ENCODE peak calls at places on chromosomes 7 and 10, in ten cellular contexts. N is transverse colon, J is heart left ventricle, Y is Peyer's patch, Z is testis, Q is A549, B is H1, U is stomach, M is thyroid gland, D is lower leg skin. G is an unnamed sample.

GRCh38 chr10:13994932-13995331 is 335.8 kb downstream of the FRMD4A start:
- DNase-seq in M (no peak), J (no peak), Z (no peak), D (no peak), U (no peak), B (no peak), Q (no peak), Y (no peak), N (no peak), G (no peak)

GRCh38 chr7:36686499-36686898 is 37.8 kb downstream of the AOAH start:
- DNase-seq in J (no peak), M (no peak), Z (no peak), U (no peak), N (no peak), B (no peak), Q (no peak), D (no peak), Y (no peak), G (no peak)

GRCh38 chr10:83820033-83820432 is 319.3 kb upstream of the GHITM start:
- DNase-seq in D (no peak), J (peak; percentile 21), Y (no peak), B (no peak), Q (no peak), Z (peak; percentile 13), U (no peak), M (no peak), N (no peak), G (no peak)

GRCh38 chr7:2607122-2607912 is 24.5 kb upstream of the TTYH3 start:
- DNase-seq in N (peak; percentile 67), Z (no peak), U (no peak), Q (no peak), B (no peak), Y (peak; percentile 56), D (peak; percentile 95), M (no peak), J (peak; percentile 83), G (no peak)

GRCh38 chr10:14008648-14009072 is 322.1 kb downstream of the FRMD4A start:
- DNase-seq in Z (no peak), U (no peak), Q (no peak), Y (no peak), D (peak; percentile 32), M (no peak), N (no peak), J (no peak), B (no peak), G (no peak)

GRCh38 chr10:117801691-117802090 is 245.1 kb downstream of the RAB11FIP2 start:
- DNase-seq in U (no peak), D (no peak), Z (no peak), B (no peak), Q (no peak), Y (no peak), M (no peak), N (no peak), J (no peak), G (no peak)

GRCh38 chr7:5187605-5188004 is 2.4 kb upstream of the WIPI2 start:
- DNase-seq in Y (no peak), D (no peak), B (no peak), Z (no peak), U (no peak), Q (no peak), M (no peak), J (no peak), N (no peak), G (peak; percentile 8)

GRCh38 chr10:18699849-18700554 is 40.8 kb downstream of the ARL5B start:
- DNase-seq in U (no peak), Q (no peak), Z (no peak), D (no peak), N (no peak), M (no peak), J (no peak), Y (no peak), B (no peak), G (no peak)

GRCh38 chr10:46518028-46518725 is 38.3 kb downstream of the GPRIN2 start:
- DNase-seq in Y (peak; percentile 28), Z (peak; percentile 10), J (no peak), M (no peak), D (peak; percentile 84), B (peak; percentile 43), U (peak; percentile 19), N (peak; percentile 3), Q (no peak), G (no peak)

GRCh38 chr10:102791754-102792153 is 45.5 kb downstream of the CYP17A1 start:
- DNase-seq in J (no peak), M (no peak), B (no peak), D (no peak), Y (no peak), U (no peak), Q (no peak), Z (no peak), N (no peak), G (no peak)

GRCh38 chr10:102800601-102801335 is 36.4 kb downstream of the CYP17A1 start:
- DNase-seq in Q (no peak), Z (no peak), J (no peak), B (no peak), D (no peak), M (no peak), N (no peak), Y (no peak), U (no peak), G (no peak)

GRCh38 chr10:102799691-102800435 is 37.4 kb downstream of the CYP17A1 start:
- DNase-seq in M (peak; percentile 74), U (peak; percentile 84), N (no peak), Y (no peak), J (peak; percentile 35), Q (no peak), D (no peak), Z (no peak), B (no peak), G (no peak)

GRCh38 chr10:102795453-102796406 is 41.5 kb downstream of the CYP17A1 start:
- DNase-seq in J (peak; percentile 19), Q (no peak), Y (no peak), U (no peak), M (no peak), N (no peak), Z (no peak), D (no peak), B (no peak), G (no peak)

DNA sequence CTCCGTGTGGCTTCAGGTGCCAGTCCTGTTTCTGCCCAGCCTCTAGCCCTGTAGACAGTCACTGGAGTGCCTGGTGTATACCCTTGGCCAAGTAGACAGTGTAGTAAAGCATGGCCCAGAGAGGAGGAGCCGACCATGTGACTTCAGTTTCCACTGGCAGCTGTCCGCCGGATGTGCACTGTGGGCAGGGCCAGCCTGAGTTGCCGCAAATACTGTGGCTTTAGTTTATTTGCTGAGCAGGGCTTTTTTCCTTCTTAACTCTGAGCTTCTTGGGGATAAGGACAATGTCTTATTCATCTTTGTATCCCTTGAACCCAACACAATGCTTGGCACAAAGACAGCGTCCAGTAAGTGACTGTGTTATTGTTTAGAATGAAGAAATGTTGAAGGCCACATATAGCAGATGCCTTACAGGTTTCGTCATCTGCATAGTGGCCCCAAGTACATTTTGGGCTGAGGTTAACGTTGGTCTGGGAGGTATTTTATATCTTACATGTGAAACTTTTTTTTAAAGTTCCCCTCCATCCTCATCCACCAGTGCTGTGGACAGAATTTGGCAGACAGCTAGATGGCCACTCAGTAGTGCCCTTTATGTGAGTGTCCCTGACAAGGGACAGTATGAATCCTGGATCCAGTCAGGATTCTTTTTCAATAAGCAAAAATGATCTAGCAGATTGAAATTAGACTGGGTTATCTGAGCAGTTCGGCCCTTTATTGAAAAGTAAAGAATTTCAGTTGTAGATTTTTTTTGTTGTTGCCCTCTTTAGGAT is 40.6 kb downstream of the CYP17A1 start:
- DNase-seq in M (peak; percentile 82), J (peak; percentile 91), Y (no peak), Z (peak; percentile 91), N (peak; percentile 82), D (peak; percentile 97), Q (no peak), B (no peak), U (peak; percentile 79), G (peak; percentile 75)
- TF ChIP-seq POLR2A in M (no peak), J (no peak), Y (no peak), Z (no peak), N (peak; percentile 58), D (no peak), Q (no peak), B (no peak), U (no peak), G (peak; percentile 65)

GRCh38 chr7:153847828-153848227 is 204.4 kb upstream of the DPP6 start:
- DNase-seq in Y (no peak), Z (no peak), Q (no peak), M (no peak), U (no peak), B (no peak), D (peak; percentile 32), J (no peak), N (no peak), G (no peak)
- TF ChIP-seq POLR2A in Y (no peak), Z (no peak), Q (no peak), M (no peak), U (no peak), B (no peak), D (no peak), J (no peak), N (no peak), G (no peak)

DNA sequence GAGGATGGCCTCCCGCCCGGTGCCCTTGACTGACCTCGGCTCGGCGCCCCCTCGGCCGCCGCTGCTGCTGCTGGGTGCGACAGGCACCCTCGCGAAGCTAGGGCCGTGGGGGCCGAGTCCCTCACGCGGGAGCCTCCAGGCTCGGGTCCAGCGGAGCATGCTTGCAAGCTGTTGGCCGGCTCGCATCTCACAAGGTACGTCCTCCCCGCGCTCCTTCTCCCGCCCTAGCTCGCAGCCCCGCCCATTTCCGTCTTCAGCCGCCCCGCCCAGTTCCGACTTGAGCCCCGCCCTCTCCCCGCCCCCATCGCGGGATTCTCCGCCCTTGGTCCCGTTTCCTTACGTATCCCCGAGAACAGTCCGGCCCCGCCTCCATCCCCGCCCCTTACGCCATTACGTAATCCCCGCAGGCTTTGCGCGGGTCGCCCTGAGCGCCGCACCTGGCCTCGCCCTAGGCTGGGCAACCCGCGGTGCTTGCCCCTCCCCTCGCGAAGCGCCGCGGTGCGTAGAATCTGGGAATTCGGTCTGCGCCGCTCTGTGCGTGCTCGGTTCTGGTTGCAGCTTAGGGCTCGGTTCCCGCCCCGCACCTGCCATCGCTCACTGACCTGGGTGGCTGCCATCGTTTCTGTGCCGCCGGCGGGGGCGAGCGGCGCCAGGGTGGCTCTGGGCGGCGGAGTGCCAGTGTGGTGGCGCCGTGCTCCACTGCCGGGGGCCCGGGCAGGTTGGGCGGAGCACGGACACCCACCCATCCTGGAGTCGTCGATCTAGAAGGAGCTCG is at the start of gene ABHD11:
- DNase-seq in D (peak; percentile 100), N (peak; percentile 100), B (peak; percentile 99), Z (peak; percentile 99), Q (peak; percentile 98), M (peak; percentile 98), Y (peak; percentile 100), J (peak; percentile 99), U (peak; percentile 99), G (peak; percentile 99)
- TF ChIP-seq POLR2A in D (no peak), N (peak; percentile 95), B (peak; percentile 97), Z (peak; percentile 73), Q (peak; percentile 78), M (peak; percentile 91), Y (peak; percentile 94), J (no peak), U (no peak), G (peak; percentile 85)

DNA sequence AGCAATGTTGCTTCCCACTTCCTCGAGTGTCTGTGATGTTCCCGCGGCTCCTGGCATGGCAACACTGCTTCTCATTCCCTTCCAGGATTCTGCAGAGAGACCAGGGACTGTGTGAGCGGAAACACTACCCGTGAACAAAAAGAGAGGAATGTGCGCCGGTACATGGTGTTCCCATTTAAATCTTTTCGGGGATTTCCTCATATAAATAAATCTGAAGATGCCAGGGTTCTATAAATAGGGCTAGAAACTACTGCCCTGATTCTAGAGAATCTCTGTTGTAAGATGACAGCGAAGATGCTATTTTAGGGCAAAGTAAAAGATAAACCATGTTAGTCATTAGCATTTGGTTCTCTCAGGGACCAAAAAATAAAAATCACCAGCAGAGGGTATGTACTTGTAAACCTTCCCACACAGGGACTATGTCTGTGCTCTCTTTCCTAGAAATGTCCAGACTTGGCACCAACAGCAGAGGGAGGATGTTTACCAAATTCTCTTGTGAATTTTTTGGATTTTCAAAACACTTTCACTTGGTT is 92.2 kb upstream of the DDC start:
- DNase-seq in Z (peak; percentile 77), B (no peak), Y (no peak), M (no peak), D (peak; percentile 93), N (peak; percentile 57), J (no peak), Q (no peak), U (no peak), G (no peak)
- TF ChIP-seq POLR2A in Z (no peak), B (no peak), Y (no peak), M (no peak), D (no peak), N (no peak), J (no peak), Q (no peak), U (no peak), G (no peak)

G was measured in erythroblast.